ENCODE peak calls at places on chromosomes 4 and X, in nine cellular contexts. T, Z, H, X, G, S, A, U and D are unnamed samples.

GRCh38 chrX:49934148-49934547 is 11.8 kb downstream of the CLCN5 start:
- DNase-seq in Z (no peak), H (no peak), U (no peak), S (no peak), T (peak), G (no peak), A (peak), X (no peak), D (no peak)

GRCh38 chr4:122503214-122503613 is 46.7 kb upstream of the IL2 start:
- DNase-seq in G (no peak), S (peak), U (no peak), X (no peak), A (no peak), Z (no peak), T (peak), H (no peak), D (no peak)

GRCh38 chr4:134773497-134774000 is 572.0 kb upstream of the PABPC4L start:
- DNase-seq in A (no peak), H (no peak), X (no peak), Z (no peak), T (no peak), S (no peak), G (no peak), U (no peak), D (no peak)

GRCh38 chrX:11525685-11526084 is 140.0 kb downstream of the ARHGAP6 start:
- DNase-seq in T (no peak), X (no peak), G (no peak), Z (no peak), U (no peak), H (no peak), A (no peak), S (no peak), D (no peak)

GRCh38 chrX:25158635-25159034 is 142.9 kb upstream of the ARX start:
- DNase-seq in Z (no peak), X (peak), U (no peak), A (no peak), H (no peak), T (no peak), G (peak), S (no peak), D (no peak)

GRCh38 chr4:8050555-8051206 is 107.9 kb downstream of the ABLIM2 start:
- DNase-seq in A (no peak), H (peak), X (peak), S (no peak), T (no peak), Z (peak), U (peak), G (peak), D (peak)

GRCh38 chr4:169080970-169081369 is 70.9 kb upstream of the CBR4 start:
- DNase-seq in H (no peak), Z (peak), S (no peak), U (peak), X (no peak), G (peak), A (peak), T (peak), D (peak)

GRCh38 chr4:40003986-40004385 is 26.3 kb upstream of the PDS5A start:
- DNase-seq in T (no peak), X (peak), S (no peak), Z (peak), A (peak), G (peak), H (no peak), U (peak), D (no peak)

GRCh38 chr4:40662962-40663604 is 33.4 kb upstream of the RBM47 start:
- DNase-seq in U (peak), X (peak), T (peak), A (peak), Z (peak), G (peak), S (peak), H (no peak), D (peak)

GRCh38 chr4:134936014-134936413 is 734.4 kb upstream of the PABPC4L start:
- DNase-seq in S (no peak), H (peak), Z (no peak), T (no peak), U (no peak), G (no peak), A (no peak), X (no peak), D (no peak)

GRCh38 chrX:24260827-24261550 is 52.9 kb downstream of the SUPT20HL2 start:
- DNase-seq in S (no peak), X (peak), T (peak), H (no peak), G (peak), A (no peak), U (peak), Z (peak), D (peak)

GRCh38 chr4:138234254-138234653 is 7.9 kb downstream of the SLC7A11 start:
- DNase-seq in G (no peak), S (no peak), X (no peak), H (no peak), T (no peak), U (no peak), Z (no peak), A (no peak), D (no peak)

GRCh38 chr4:158630893-158631292 is 40.8 kb downstream of the C4orf46 start:
- DNase-seq in X (peak), T (peak), U (no peak), A (peak), G (peak), H (no peak), S (no peak), Z (peak), D (peak)

GRCh38 chr4:132824721-132825120 is 324.4 kb upstream of the PCDH10 start:
- DNase-seq in X (no peak), S (no peak), A (no peak), G (no peak), T (no peak), H (no peak), U (no peak), Z (no peak), D (no peak)

GRCh38 chr4:74481891-74482609 is 37.1 kb downstream of the AREG start:
- DNase-seq in Z (no peak), S (peak), X (no peak), T (no peak), U (no peak), G (no peak), H (no peak), A (no peak), D (no peak)

GRCh38 chr4:152885185-152885584 is 50.9 kb upstream of the FHDC1 start:
- DNase-seq in X (no peak), Z (no peak), U (no peak), T (no peak), H (no peak), S (no peak), A (no peak), G (no peak), D (no peak)

GRCh38 chrX:136975642-136976518 is 57.9 kb downstream of the GPR101 start:
- DNase-seq in G (no peak), H (no peak), S (no peak), T (no peak), U (no peak), X (no peak), A (no peak), Z (no peak), D (no peak)

GRCh38 chrX:98071331-98071730 is 1187.6 kb downstream of the RPA4 start:
- DNase-seq in S (peak), Z (no peak), X (no peak), A (peak), T (no peak), G (no peak), H (peak), U (no peak), D (no peak)

GRCh38 chrX:113906168-113906567 is 677.7 kb upstream of the HTR2C start:
- DNase-seq in Z (no peak), S (no peak), G (peak), T (no peak), A (no peak), U (peak), X (no peak), H (no peak), D (peak)

GRCh38 chr4:87697272-87697671 is 47.2 kb downstream of the DMP1 start:
- DNase-seq in S (no peak), T (no peak), U (no peak), X (no peak), G (peak), H (peak), Z (no peak), A (no peak), D (no peak)

GRCh38 chrX:108264376-108264775 is 172.8 kb downstream of the ATG4A start:
- DNase-seq in G (no peak), X (no peak), S (no peak), U (no peak), T (no peak), Z (no peak), H (peak), A (no peak), D (no peak)

GRCh38 chr4:99665981-99666380 is 8.4 kb upstream of the C4orf54 start:
- DNase-seq in S (no peak), H (no peak), G (no peak), U (no peak), Z (no peak), X (no peak), A (no peak), T (no peak), D (no peak)

GRCh38 chr4:189773909-189774308 is 166.8 kb upstream of the FRG1 start:
- DNase-seq in A (peak), H (no peak), X (peak), G (peak), S (no peak), T (no peak), U (peak), Z (peak), D (peak)

GRCh38 chr4:163473576-163473975 is at the start of gene TKTL2:
- DNase-seq in G (no peak), Z (no peak), S (no peak), A (no peak), T (no peak), U (no peak), H (no peak), X (no peak), D (no peak)

GRCh38 chr4:37715889-37716402 is 29.8 kb upstream of the RELL1 start:
- DNase-seq in G (peak), T (peak), Z (peak), U (peak), S (peak), H (no peak), A (peak), X (peak), D (peak)

GRCh38 chrX:64976673-64977040 is 407 bp upstream of the ZC4H2 start:
- DNase-seq in U (no peak), A (no peak), T (no peak), Z (no peak), X (no peak), S (no peak), G (no peak), H (peak), D (no peak)

GRCh38 chrX:2609431-2610238 is 81.5 kb upstream of the CD99 start:
- DNase-seq in X (peak), A (peak), U (peak), S (peak), H (peak), G (peak), T (peak), Z (peak), D (no peak)

GRCh38 chrX:9141496-9141895 is 107.6 kb upstream of the FAM9B start:
- DNase-seq in G (peak), A (no peak), S (peak), H (no peak), U (peak), X (peak), T (no peak), Z (peak), D (no peak)

GRCh38 chrX:64975491-64975890 is 759 bp downstream of the ZC4H2 start:
- DNase-seq in Z (no peak), X (peak), S (peak), G (peak), T (peak), A (peak), U (peak), H (peak), D (peak)

GRCh38 chr4:110615366-110616161 is 7.3 kb downstream of the PITX2 start:
- DNase-seq in S (no peak), A (no peak), X (no peak), Z (no peak), U (peak), T (no peak), G (no peak), H (peak), D (peak)

GRCh38 chr4:94758700-94759399 is 1.1 kb downstream of the BMPR1B start:
- DNase-seq in Z (no peak), U (peak), X (peak), A (peak), G (peak), S (peak), H (peak), T (peak), D (no peak)

GRCh38 chrX:65647801-65648200 is 19.7 kb upstream of the MSN start:
- DNase-seq in U (no peak), A (no peak), X (no peak), G (peak), Z (no peak), S (peak), T (no peak), H (no peak), D (no peak)

GRCh38 chr4:175986-176385 is 51.7 kb downstream of the ZNF718 start:
- DNase-seq in S (no peak), T (no peak), X (no peak), Z (no peak), H (no peak), U (no peak), A (no peak), G (no peak), D (no peak)

GRCh38 chr4:16893141-16893571 is 5.3 kb downstream of the LDB2 start:
- DNase-seq in U (peak), A (no peak), Z (peak), H (peak), S (no peak), G (peak), T (peak), X (peak), D (no peak)

GRCh38 chr4:108369035-108369655 is 200.4 kb upstream of the LEF1 start:
- DNase-seq in Z (no peak), S (no peak), H (no peak), A (no peak), G (no peak), X (no peak), T (no peak), U (no peak), D (no peak)

GRCh38 chrX:37367946-37368345 is 18.8 kb downstream of the PRRG1 start:
- DNase-seq in A (no peak), X (no peak), Z (no peak), S (no peak), T (peak), U (no peak), H (no peak), G (no peak), D (no peak)

GRCh38 chr4:7763788-7764187 is 175.9 kb downstream of the AFAP1 start:
- DNase-seq in U (peak), X (peak), T (peak), S (peak), H (no peak), A (no peak), G (peak), Z (peak), D (no peak)

DNA sequence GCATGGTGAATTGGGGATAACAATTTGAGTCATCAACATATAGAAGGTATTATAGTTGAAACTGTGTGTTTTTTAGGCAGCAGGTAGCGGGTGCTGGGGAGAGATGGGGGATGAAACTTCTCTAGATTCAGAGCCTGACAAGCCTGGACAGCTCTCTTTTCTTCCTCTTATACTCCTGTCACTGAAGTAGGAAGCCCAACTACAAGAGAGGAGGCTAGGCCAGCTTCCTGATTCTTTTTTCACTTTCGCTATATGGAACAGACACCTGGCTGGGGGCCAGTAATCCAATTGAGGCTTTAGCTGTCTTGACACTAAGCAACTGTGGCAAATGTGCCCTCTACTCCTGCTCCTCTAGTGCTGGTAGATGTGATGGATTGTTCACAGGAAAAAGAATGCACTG is 69.2 kb downstream of the PHKA1 start:
- DNase-seq in G (no peak), U (no peak), A (no peak), Z (no peak), H (no peak), T (peak), S (no peak), X (no peak), D (no peak)
- H2AFZ ChIP-seq in G (no peak), U (no peak), A (no peak), Z (no peak), H (no peak), T (no peak), S (no peak), X (no peak), D (no peak)

DNA sequence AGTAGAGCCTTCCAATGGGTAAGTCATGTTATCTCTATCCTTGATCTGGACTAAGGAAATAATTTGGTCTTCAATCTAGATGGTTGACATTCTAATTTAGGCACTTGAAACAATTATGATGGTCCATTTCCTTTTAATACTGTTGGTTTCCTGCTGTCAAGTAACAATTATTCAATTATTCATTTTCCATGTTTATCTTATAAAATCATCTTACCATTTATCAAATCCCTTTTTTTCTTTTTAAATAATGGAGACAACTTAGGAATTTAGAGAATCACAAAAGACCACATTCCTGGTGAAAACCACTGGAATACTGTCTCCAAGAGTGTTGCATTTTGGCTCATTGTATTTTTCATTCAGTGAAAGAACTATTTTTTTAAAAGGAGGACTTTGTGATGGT is 148.7 kb upstream of the CTSO start:
- DNase-seq in A (no peak), Z (no peak), S (no peak), U (no peak), H (no peak), T (no peak), X (no peak), G (peak), D (no peak)
- H3K27ac ChIP-seq in A (no peak), Z (no peak), S (no peak), U (no peak), H (no peak), T (no peak), X (no peak), G (no peak), D (no peak)

DNA sequence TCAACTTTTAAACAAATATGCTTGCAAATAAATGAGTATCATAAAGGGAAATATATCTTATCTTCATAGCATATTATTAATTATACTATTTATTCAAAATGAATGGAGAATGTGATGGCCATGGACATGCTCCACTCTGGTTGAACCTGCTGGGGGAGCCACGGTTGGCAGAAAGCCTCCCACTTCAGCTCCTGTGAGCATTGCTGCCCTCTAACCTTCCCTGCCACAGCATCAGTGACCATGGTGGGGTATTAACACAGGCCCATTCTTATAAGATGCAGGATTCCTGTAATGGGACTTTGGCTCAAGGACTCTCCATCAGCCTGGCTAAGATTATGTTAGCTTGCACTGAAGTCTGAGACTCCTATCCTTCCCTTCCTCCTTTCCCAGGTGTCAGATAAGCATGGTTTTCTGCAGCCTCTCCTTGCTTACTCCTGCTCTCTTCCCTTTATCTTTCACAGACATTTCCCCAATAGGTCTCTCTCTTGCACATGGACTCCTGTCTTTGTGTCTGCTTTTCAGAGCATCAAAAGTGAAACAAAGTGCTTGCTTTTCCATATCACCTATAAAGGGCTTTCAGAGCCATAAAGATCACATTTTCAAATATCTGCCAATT is 4.9 kb upstream of the ABRAXAS1 start:
- DNase-seq in S (no peak), T (no peak), H (peak), G (no peak), A (no peak), Z (no peak), U (no peak), X (no peak), D (no peak)
- H2AFZ ChIP-seq in S (no peak), T (no peak), H (no peak), G (peak), A (no peak), Z (no peak), U (no peak), X (no peak), D (no peak)

GRCh38 chr4:65120287-65120686 is 550.0 kb downstream of the EPHA5 start:
- DNase-seq in Z (no peak), U (no peak), X (no peak), H (no peak), T (no peak), S (no peak), A (no peak), G (no peak), D (no peak)

DNA sequence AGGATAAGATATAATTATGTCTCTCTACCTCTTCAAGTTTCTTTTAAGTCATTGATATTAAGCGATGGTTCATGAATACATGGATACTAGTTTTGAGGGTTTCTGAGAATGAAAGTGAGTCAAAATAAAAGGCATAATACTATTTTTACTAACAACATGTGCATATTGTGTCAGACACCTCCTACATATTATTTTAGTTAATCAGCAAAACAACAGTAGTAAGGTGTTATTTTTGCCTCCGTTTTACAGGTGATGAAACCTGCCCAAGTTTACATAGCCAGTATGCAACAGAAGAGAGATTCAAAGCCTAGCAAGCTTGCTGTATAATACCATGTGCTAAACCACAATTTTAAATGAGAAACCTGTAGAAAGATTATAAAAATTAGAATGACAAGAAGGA is 544.1 kb downstream of the EPHA5 start:
- DNase-seq in Z (no peak), A (no peak), H (no peak), S (no peak), U (no peak), X (no peak), T (no peak), G (no peak), D (no peak)
- H3K27ac ChIP-seq in Z (no peak), A (no peak), H (no peak), S (no peak), U (no peak), X (no peak), T (no peak), G (no peak), D (no peak)

DNA sequence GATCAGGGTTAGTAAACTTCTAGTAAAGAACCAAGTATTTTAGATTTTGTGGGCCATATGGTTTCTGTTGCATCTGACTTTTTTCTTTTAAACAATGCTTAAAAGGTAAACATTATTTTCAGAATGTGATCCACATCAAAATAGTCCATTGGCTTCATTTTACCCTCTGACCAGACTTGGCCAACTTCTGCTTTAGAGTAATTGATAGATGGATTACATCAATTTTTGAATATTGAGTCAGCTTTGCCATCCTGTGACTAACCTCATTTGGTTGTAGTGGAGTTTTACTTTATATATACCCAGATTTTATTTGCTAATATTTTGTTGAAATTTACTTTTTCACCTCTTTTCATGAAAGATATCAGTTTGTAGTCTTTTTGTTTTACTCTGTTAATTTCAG is 559.8 kb downstream of the TLL1 start:
- DNase-seq in T (no peak), H (no peak), S (no peak), G (no peak), X (no peak), Z (no peak), A (peak), U (no peak), D (no peak)
- H2AFZ ChIP-seq in T (no peak), H (no peak), S (no peak), G (no peak), X (no peak), Z (no peak), A (no peak), U (no peak), D (no peak)